ENCODE peak calls at places on chromosomes 7 and 10, in ten cellular contexts. E, O, D, G, P, Z, M, V, K and Y are unnamed samples.

GRCh38 chr7:85023066-85023687 is 163.7 kb downstream of the SEMA3D start:
- DNase-seq in V (no peak), D (peak; percentile 15), K (peak; percentile 16), M (peak; percentile 53), Z (peak; percentile 41), P (peak; percentile 60), E (no peak), G (no peak), O (peak; percentile 68), Y (peak; percentile 46)

GRCh38 chr7:114502454-114503254 is 88.0 kb downstream of the FOXP2 start:
- DNase-seq in Z (no peak), M (no peak), G (no peak), E (no peak), P (no peak), O (peak; percentile 34), D (peak; percentile 31), V (no peak), K (no peak), Y (peak; percentile 38)

GRCh38 chr10:76025124-76025477 is 593.7 kb downstream of the LRMDA start:
- DNase-seq in K (no peak), Z (no peak), M (no peak), P (no peak), E (no peak), D (no peak), V (no peak), O (no peak), G (no peak), Y (no peak)

GRCh38 chr7:114916261-114916892 is 5.5 kb upstream of the MDFIC start:
- DNase-seq in P (no peak), E (no peak), M (no peak), G (no peak), V (no peak), O (no peak), Z (no peak), D (no peak), K (no peak), Y (no peak)

GRCh38 chr10:133355266-133355665 is 2.6 kb downstream of the FUOM start:
- DNase-seq in G (no peak), Z (no peak), E (no peak), D (no peak), V (no peak), P (no peak), M (no peak), O (no peak), K (no peak), Y (no peak)

GRCh38 chr7:101362334-101363195 is at the start of gene COL26A1:
- DNase-seq in E (no peak), O (peak; percentile 6), Z (no peak), M (peak; percentile 90), G (no peak), V (no peak), K (peak; percentile 50), P (peak; percentile 82), D (no peak), Y (no peak)

GRCh38 chr7:84364708-84365107 is 170.1 kb upstream of the SEMA3A start:
- DNase-seq in V (peak; percentile 65), Z (no peak), P (peak; percentile 26), O (peak; percentile 28), G (no peak), M (no peak), E (no peak), D (peak; percentile 77), K (no peak), Y (no peak)

GRCh38 chr10:78991187-78991586 is 77.6 kb upstream of the ZMIZ1 start:
- DNase-seq in E (peak; percentile 13), O (no peak), G (no peak), V (no peak), M (no peak), Z (no peak), K (no peak), D (peak; percentile 50), P (no peak), Y (peak; percentile 93)

GRCh38 chr7:27185013-27185707 is at the start of gene HOXA11:
- DNase-seq in E (no peak), V (peak; percentile 95), G (no peak), O (peak; percentile 49), D (no peak), Z (no peak), P (no peak), K (peak; percentile 8), M (peak; percentile 69), Y (no peak)

GRCh38 chr10:51861731-51862130 is 162.3 kb upstream of the CSTF2T start:
- DNase-seq in E (no peak), V (no peak), Z (no peak), D (no peak), G (no peak), P (no peak), M (no peak), O (no peak), K (no peak), Y (no peak)

GRCh38 chr7:36667007-36667406 is 57.3 kb downstream of the AOAH start:
- DNase-seq in E (no peak), M (no peak), Z (no peak), V (no peak), G (no peak), D (peak; percentile 78), P (no peak), K (no peak), O (no peak), Y (no peak)

GRCh38 chr10:71838264-71839211 is 12.5 kb downstream of the PSAP start:
- DNase-seq in Z (no peak), E (no peak), K (no peak), V (peak; percentile 74), G (no peak), P (no peak), D (peak; percentile 39), M (no peak), O (no peak), Y (peak; percentile 84)

GRCh38 chr7:138170959-138171703 is 94.9 kb downstream of the AKR1D1 start:
- DNase-seq in P (peak; percentile 14), K (no peak), D (no peak), V (no peak), E (no peak), Z (no peak), O (no peak), M (no peak), G (no peak), Y (no peak)

GRCh38 chr10:43402176-43402575 is 6.8 kb downstream of the HNRNPF start:
- DNase-seq in G (no peak), Z (no peak), E (no peak), K (no peak), P (no peak), D (no peak), O (no peak), M (no peak), V (no peak), Y (no peak)

GRCh38 chr10:43403911-43404674 is 4.9 kb downstream of the HNRNPF start:
- DNase-seq in D (no peak), O (no peak), G (no peak), Z (no peak), P (no peak), K (no peak), M (no peak), V (no peak), E (no peak), Y (no peak)

GRCh38 chr10:43404675-43405221 is 4.2 kb downstream of the HNRNPF start:
- DNase-seq in G (no peak), D (no peak), M (no peak), Z (no peak), K (no peak), P (no peak), V (no peak), O (no peak), E (no peak), Y (no peak)

GRCh38 chr10:43401627-43402026 is 7.4 kb downstream of the HNRNPF start:
- DNase-seq in P (no peak), V (no peak), E (no peak), K (no peak), D (no peak), M (peak; percentile 80), O (no peak), G (no peak), Z (no peak), Y (no peak)

DNA sequence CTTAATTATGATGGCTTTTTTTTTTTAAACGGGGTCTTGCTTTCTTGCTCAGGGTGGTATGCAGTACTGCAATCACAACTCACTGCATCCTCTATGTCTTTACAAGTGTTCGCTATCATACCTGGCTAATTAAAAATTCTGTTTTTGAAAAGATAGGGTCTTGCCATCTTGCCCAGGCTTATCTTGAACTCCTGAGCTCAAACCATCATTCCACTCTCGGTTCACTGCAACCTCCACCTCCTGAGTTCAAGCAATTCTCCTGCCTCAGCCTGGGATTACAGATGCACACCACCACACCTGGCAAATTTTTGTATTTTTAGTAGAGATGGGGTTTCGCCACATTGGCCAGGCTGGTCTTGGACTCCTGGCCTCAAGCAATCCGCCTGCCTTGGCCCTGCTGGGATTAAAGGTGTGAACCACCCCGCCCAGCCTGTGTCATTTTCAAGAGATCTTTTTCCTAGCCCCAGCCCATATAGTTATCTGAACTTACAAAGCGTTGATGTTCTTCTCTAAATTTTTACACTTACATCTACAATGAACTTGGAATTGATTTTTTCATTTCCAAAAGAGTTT is 6.0 kb downstream of the HNRNPF start:
- DNase-seq in E (no peak), Z (no peak), G (no peak), K (no peak), O (no peak), M (no peak), D (no peak), V (no peak), P (no peak), Y (no peak)
- H3K4me3 ChIP-seq in E (peak overlapping the region; percentile 1), Z (peak overlapping the region; percentile 92), G (no peak overlapping the region), K (no peak overlapping the region), O (no peak overlapping the region), M (peak overlapping the region; percentile 57), D (no peak overlapping the region), V (no peak overlapping the region), P (no peak overlapping the region), Y (no peak overlapping the region)

GRCh38 chr10:456486-456885 is 233.0 kb downstream of the DIP2C start:
- DNase-seq in E (no peak), V (no peak), M (no peak), P (no peak), D (no peak), O (no peak), K (no peak), G (no peak), Z (no peak), Y (no peak)
- TF ChIP-seq CTCF in E (no peak), V (no peak), M (no peak), P (no peak), D (no peak), O (no peak), K (no peak), G (no peak), Z (no peak), Y (no peak)

GRCh38 chr10:1369197-1369596 is 313.0 kb downstream of the WDR37 start:
- DNase-seq in M (no peak), O (no peak), K (no peak), P (no peak), Z (no peak), V (no peak), D (no peak), G (no peak), E (no peak), Y (no peak)
- H3K36me3 ChIP-seq in M (no peaks in the 10 kb centered on the region), O (no peaks in the 10 kb centered on the region), K (no peaks in the 10 kb centered on the region), P (no peaks in the 10 kb centered on the region), Z (no peaks in the 10 kb centered on the region), V (no peaks in the 10 kb centered on the region), D (no peaks in the 10 kb centered on the region), G (no peaks in the 10 kb centered on the region), E (no peaks in the 10 kb centered on the region), Y (no peaks in the 10 kb centered on the region)

DNA sequence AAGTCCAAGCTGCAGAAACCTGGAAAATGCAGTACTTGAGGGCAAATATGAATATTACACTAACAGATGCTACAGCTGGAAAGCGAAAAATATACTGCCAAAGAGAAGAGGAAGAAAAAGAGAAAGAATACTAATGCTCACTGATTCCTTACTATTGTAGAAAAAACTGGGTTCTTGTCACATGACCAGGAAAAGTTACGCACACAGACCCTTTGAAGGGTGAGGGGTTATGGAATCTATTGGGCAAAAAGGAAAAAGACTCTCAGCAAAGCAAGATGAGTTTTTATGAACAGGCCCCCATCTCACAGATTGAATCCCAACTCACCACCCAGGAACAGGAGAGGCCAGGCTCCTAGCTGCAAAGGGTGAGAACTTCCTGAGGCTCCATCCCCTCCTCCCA is 228.1 kb upstream of the KLF14 start:
- DNase-seq in M (no peak), O (no peak), K (no peak), Z (no peak), V (no peak), D (no peak), G (no peak), P (no peak), E (no peak), Y (no peak)
- H3K4me3 ChIP-seq in M (no peak overlapping the region), O (no peak overlapping the region), K (no peak overlapping the region), Z (no peak overlapping the region), V (no peak overlapping the region), D (no peak overlapping the region), G (no peak overlapping the region), P (no peak overlapping the region), E (no peak overlapping the region), Y (no peak overlapping the region)